ENCODE peak calls at places on chromosomes 13 and 19, in seven cellular contexts. Y is upper lobe of right lung; H is HT-29; N is effector memory CD8-positive, alpha-beta T cell; M is NCI-H187; Q is thyroid gland; E is activated CD4-positive, alpha-beta T cell treated with anti-CD3 and anti-CD28 coated beads, Interleukin-2, amount 50 U/mL, for 48 hours. X is an unnamed sample.

GRCh38 chr19:53904909-53905308 is 4.2 kb upstream of the CACNG7 start:
- DNase-seq in H (peak), Y (no peak), Q (no peak), N (no peak), M (no peak), E (no peak), X (no peak)

GRCh38 chr19:33902802-33903488 is 106.3 kb downstream of the KCTD15 start:
- DNase-seq in Q (no peak), H (no peak), E (no peak), M (no peak), Y (no peak), N (no peak), X (no peak)

GRCh38 chr19:1214862-1215731 is 9.5 kb downstream of the STK11 start:
- DNase-seq in Q (peak), E (no peak), N (no peak), M (no peak), H (no peak), Y (peak), X (no peak)

GRCh38 chr13:23557043-23557442 is 13.2 kb upstream of the TNFRSF19 start:
- DNase-seq in H (no peak), N (no peak), M (no peak), Y (no peak), Q (no peak), E (no peak), X (no peak)

GRCh38 chr13:20353973-20354372 is 121.9 kb upstream of the GJB6 start:
- DNase-seq in H (no peak), M (no peak), Y (no peak), Q (no peak), E (no peak), N (no peak), X (no peak)

GRCh38 chr13:30148171-30148754 is 159.1 kb downstream of the KATNAL1 start:
- DNase-seq in Q (no peak), N (peak), E (peak), H (no peak), Y (no peak), M (no peak), X (no peak)

GRCh38 chr13:59099182-59099950 is 1064.4 kb downstream of the DIAPH3 start:
- DNase-seq in N (no peak), E (no peak), M (no peak), H (no peak), Y (no peak), Q (no peak), X (no peak)

GRCh38 chr19:54373781-54374266 is 9.1 kb upstream of the LAIR1 start:
- DNase-seq in E (no peak), H (no peak), Y (no peak), M (no peak), N (no peak), Q (no peak), X (no peak)

GRCh38 chr13:41008349-41008980 is 10.7 kb downstream of the ELF1 start:
- DNase-seq in M (no peak), N (no peak), E (no peak), Q (no peak), Y (no peak), H (peak), X (no peak)

GRCh38 chr19:46704379-46705076 is 12.4 kb downstream of the PRKD2 start:
- DNase-seq in Y (peak), N (peak), E (peak), M (peak), H (peak), Q (peak), X (peak)

GRCh38 chr13:99347911-99348451 is 40.8 kb upstream of the GPR183 start:
- DNase-seq in H (no peak), E (no peak), Q (no peak), M (no peak), Y (no peak), N (no peak), X (no peak)

GRCh38 chr13:40897058-40897457 is 107.6 kb downstream of the SLC25A15 start:
- DNase-seq in Y (no peak), N (no peak), M (no peak), E (no peak), H (peak), Q (no peak), X (no peak)

GRCh38 chr19:14059093-14059480 is 2.8 kb downstream of the PALM3 start:
- DNase-seq in E (peak), N (peak), M (no peak), Q (no peak), Y (peak), H (no peak), X (peak)

GRCh38 chr13:99809931-99810330 is 161.6 kb downstream of the ZIC5 start:
- DNase-seq in H (no peak), Q (no peak), E (no peak), Y (no peak), M (no peak), N (no peak), X (no peak)

GRCh38 chr13:20492641-20493040 is 33.0 kb downstream of the CRYL1 start:
- DNase-seq in E (peak), N (peak), M (no peak), Y (no peak), H (peak), Q (peak), X (no peak)

GRCh38 chr13:102907016-102907756 is 61.4 kb downstream of the ERCC5 start:
- DNase-seq in H (no peak), Y (no peak), M (no peak), E (no peak), N (no peak), Q (no peak), X (no peak)

GRCh38 chr19:50461066-50461875 is 15.0 kb upstream of the EMC10 start:
- DNase-seq in N (peak), M (peak), E (peak), Q (peak), Y (peak), H (peak), X (peak)

GRCh38 chr19:34480971-34481821 is at the start of gene WTIP:
- DNase-seq in Y (peak), Q (peak), N (no peak), H (no peak), M (no peak), E (no peak), X (peak)

GRCh38 chr19:45767410-45767880 is 1.6 kb downstream of the SIX5 start:
- DNase-seq in Y (peak), N (no peak), H (peak), M (peak), E (no peak), Q (peak), X (peak)

GRCh38 chr19:13165091-13165997 is 15.1 kb downstream of the IER2 start:
- DNase-seq in N (no peak), E (no peak), Y (no peak), M (no peak), H (no peak), Q (no peak), X (no peak)

GRCh38 chr13:44523176-44524017 is 52.7 kb downstream of the TSC22D1 start:
- DNase-seq in N (no peak), M (no peak), H (peak), Y (no peak), E (no peak), Q (no peak), X (no peak)

GRCh38 chr19:10735741-10736140 is 17.9 kb downstream of the DNM2 start:
- DNase-seq in N (no peak), E (no peak), Q (no peak), M (no peak), H (no peak), Y (no peak), X (no peak)

GRCh38 chr19:3409346-3410064 is 43.1 kb downstream of the NFIC start:
- DNase-seq in M (no peak), E (no peak), Q (peak), N (no peak), Y (no peak), H (no peak), X (peak)

GRCh38 chr19:20078696-20079095 is 896 bp downstream of the ZNF90 start:
- DNase-seq in Y (peak), H (no peak), Q (peak), E (peak), M (no peak), N (no peak), X (peak)

GRCh38 chr19:28737526-28737925 is 475.4 kb downstream of the UQCRFS1 start:
- DNase-seq in M (no peak), Q (peak), N (no peak), E (no peak), Y (no peak), H (no peak), X (no peak)

GRCh38 chr19:18340237-18340989 is at the start of gene PGPEP1:
- DNase-seq in Y (peak), N (peak), H (peak), Q (peak), M (no peak), E (peak), X (peak)

GRCh38 chr13:32695602-32696250 is 109.5 kb downstream of the PDS5B start:
- DNase-seq in N (no peak), H (no peak), Q (no peak), Y (no peak), M (no peak), E (no peak), X (no peak)

GRCh38 chr13:59332966-59333365 is 830.8 kb downstream of the DIAPH3 start:
- DNase-seq in N (no peak), H (no peak), Y (no peak), Q (no peak), E (no peak), M (no peak), X (no peak)

GRCh38 chr19:8605514-8605913 is 5.0 kb downstream of the ADAMTS10 start:
- DNase-seq in Q (no peak), N (no peak), E (no peak), H (no peak), Y (no peak), M (no peak), X (no peak)

X was measured in sciatic nerve.